ENCODE peak calls at places on chromosomes 3 and 15, in five cellular contexts. Y is mammary epithelial cell, V is osteoblast, S is H9, I is Right ventricle myocardium superior. Z is an unnamed sample.

GRCh38 chr15:70954176-70954575 is 61.5 kb downstream of the LRRC49 start:
- DNase-seq in Y (no peak), V (no peak), S (no peak), I (no peak), Z (no peak)

GRCh38 chr3:14810070-14810732 is 8.6 kb upstream of the FGD5 start:
- DNase-seq in Y (no peak), V (no peak), S (peak), I (peak), Z (no peak)

GRCh38 chr3:191762323-191762960 is 301.5 kb downstream of the PYDC2 start:
- DNase-seq in Y (peak), V (no peak), S (no peak), I (no peak), Z (peak)

GRCh38 chr15:76098685-76099084 is 38.9 kb downstream of the TMEM266 start:
- DNase-seq in Y (no peak), V (no peak), S (no peak), I (no peak), Z (no peak)

GRCh38 chr15:34724486-34724885 is 30.3 kb downstream of the GJD2 start:
- DNase-seq in Y (no peak), V (no peak), S (no peak), I (no peak), Z (no peak)

GRCh38 chr3:52769786-52770445 is 824 bp downstream of the NEK4 start:
- DNase-seq in Y (peak), V (no peak), S (no peak), I (no peak), Z (no peak)

GRCh38 chr3:172709776-172710708 is 825 bp downstream of the NCEH1 start:
- DNase-seq in Y (peak), V (peak), S (peak), I (peak), Z (no peak)

GRCh38 chr3:23807161-23808015 is 1.6 kb downstream of the UBE2E1 start:
- DNase-seq in Y (peak), V (peak), S (no peak), I (no peak), Z (no peak)

GRCh38 chr3:183085634-183086390 is 13.5 kb downstream of the MCCC1 start:
- DNase-seq in Y (peak), V (peak), S (peak), I (no peak), Z (no peak)

GRCh38 chr3:94716326-94717018 is 653.6 kb downstream of the NSUN3 start:
- DNase-seq in Y (no peak), V (no peak), S (no peak), I (no peak), Z (no peak)

Z was measured in kidney epithelial cell.